ENCODE peak calls at places on chromosomes 5 and 9, in nine cellular contexts. I is cardiac muscle cell; B is body of pancreas; U is H1; Q is mesendoderm; M is CD8-positive, alpha-beta T cell; E is lower lobe of right lung; O is PC-3; L is psoas muscle. Y is an unnamed sample.

GRCh38 chr5:93601433-93602175 is 18.6 kb downstream of the NR2F1 start:
- DNase-seq in I (no peak), B (no peak), U (no peak), Q (no peak), M (no peak), E (no peak), O (no peak), L (no peak), Y (no peak)

GRCh38 chr5:7261049-7261448 is 134.9 kb upstream of the ADCY2 start:
- DNase-seq in I (peak), B (no peak), U (peak), Q (peak), M (no peak), E (no peak), O (peak), L (no peak), Y (no peak)

GRCh38 chr5:153659337-153659736 is 168.9 kb downstream of the GRIA1 start:
- DNase-seq in I (peak), B (no peak), U (no peak), Q (peak), M (no peak), E (no peak), O (no peak), L (no peak), Y (peak)

GRCh38 chr9:74940600-74940999 is 12.1 kb downstream of the C9orf40 start:
- DNase-seq in I (no peak), B (peak), U (no peak), Q (no peak), M (no peak), E (no peak), O (peak), L (no peak), Y (no peak)

GRCh38 chr5:126808619-126809018 is 31.7 kb downstream of the LMNB1 start:
- DNase-seq in I (peak), B (no peak), U (no peak), Q (no peak), M (no peak), E (no peak), O (peak), L (no peak), Y (no peak)

GRCh38 chr5:179986328-179986727 is 78.6 kb upstream of the TBC1D9B start:
- DNase-seq in I (no peak), B (peak), U (no peak), Q (no peak), M (no peak), E (no peak), O (peak), L (no peak), Y (no peak)

GRCh38 chr9:125405938-125406811 is 144.5 kb downstream of the GAPVD1 start:
- DNase-seq in I (no peak), B (no peak), U (no peak), Q (no peak), M (no peak), E (no peak), O (peak), L (no peak), Y (no peak)

GRCh38 chr9:135252980-135253304 is 165.5 kb downstream of the OLFM1 start:
- DNase-seq in I (no peak), B (no peak), U (no peak), Q (peak), M (no peak), E (no peak), O (no peak), L (peak), Y (no peak)

GRCh38 chr9:18638448-18639249 is 164.7 kb downstream of the ADAMTSL1 start:
- DNase-seq in I (no peak), B (no peak), U (no peak), Q (no peak), M (no peak), E (no peak), O (peak), L (no peak), Y (peak)

GRCh38 chr9:108933641-108934322 is at the start of gene ELP1:
- DNase-seq in I (peak), B (peak), U (peak), Q (peak), M (peak), E (peak), O (peak), L (peak), Y (peak)

GRCh38 chr5:6501701-6502100 is 53.0 kb downstream of the UBE2QL1 start:
- DNase-seq in I (no peak), B (no peak), U (no peak), Q (no peak), M (no peak), E (no peak), O (no peak), L (no peak), Y (no peak)

GRCh38 chr9:134112561-134112960 is 23.3 kb upstream of the WDR5 start:
- DNase-seq in I (no peak), B (no peak), U (no peak), Q (no peak), M (no peak), E (no peak), O (no peak), L (no peak), Y (no peak)

GRCh38 chr5:154857091-154857533 is 1.3 kb upstream of the CNOT8 start:
- DNase-seq in I (no peak), B (no peak), U (no peak), Q (peak), M (no peak), E (no peak), O (peak), L (no peak), Y (no peak)

GRCh38 chr5:55540525-55540924 is 5.8 kb upstream of the PLPP1 start:
- DNase-seq in I (no peak), B (no peak), U (no peak), Q (no peak), M (no peak), E (no peak), O (no peak), L (no peak), Y (no peak)
- H3K4me3 ChIP-seq in I (no peak), B (no peak), U (no peak), Q (no peak), M (no peak), E (no peak), O (no peak), L (no peak), Y (no peak)

DNA sequence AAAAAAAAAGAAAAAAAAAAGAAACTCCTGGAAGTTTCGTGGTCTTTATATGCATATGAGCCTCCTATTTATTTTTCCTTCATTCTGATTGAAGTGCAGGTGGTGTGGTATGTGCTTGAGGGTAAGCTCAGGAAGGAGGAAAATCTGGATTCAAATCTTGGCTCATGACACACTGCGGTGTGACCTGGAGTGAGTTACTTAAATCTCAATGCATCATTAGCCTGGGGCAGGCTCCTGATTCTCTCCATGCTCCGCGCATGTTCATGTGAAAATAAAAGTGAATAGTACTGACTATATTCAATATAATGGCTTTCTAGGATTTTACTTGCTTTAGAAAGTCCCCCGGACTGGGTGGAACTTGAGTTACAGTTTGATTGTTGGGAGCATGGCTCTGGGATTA is 35.6 kb downstream of the PTTG1 start:
- DNase-seq in I (no peak), B (no peak), U (no peak), Q (no peak), M (no peak), E (no peak), O (no peak), L (no peak), Y (no peak)
- H3K27ac ChIP-seq in I (no peak), B (no peak), U (no peak), Q (no peak), M (no peak), E (no peak), O (no peak), L (no peak), Y (no peak)

GRCh38 chr9:113153599-113153998 is 2.8 kb downstream of the SLC31A2 start:
- DNase-seq in I (no peak), B (no peak), U (no peak), Q (no peak), M (no peak), E (no peak), O (no peak), L (no peak), Y (no peak)

GRCh38 chr9:113154936-113155335 is 4.1 kb downstream of the SLC31A2 start:
- DNase-seq in I (no peak), B (no peak), U (no peak), Q (no peak), M (no peak), E (no peak), O (no peak), L (no peak), Y (no peak)

GRCh38 chr9:113152699-113153098 is 1.9 kb downstream of the SLC31A2 start:
- DNase-seq in I (no peak), B (no peak), U (no peak), Q (peak), M (no peak), E (no peak), O (peak), L (no peak), Y (no peak)

GRCh38 chr9:113155911-113156559 is 5.2 kb downstream of the SLC31A2 start:
- DNase-seq in I (no peak), B (no peak), U (no peak), Q (no peak), M (no peak), E (no peak), O (no peak), L (no peak), Y (no peak)

GRCh38 chr9:113154471-113154870 is 3.7 kb downstream of the SLC31A2 start:
- DNase-seq in I (no peak), B (peak), U (no peak), Q (no peak), M (no peak), E (no peak), O (peak), L (peak), Y (no peak)
- H3K4me3 ChIP-seq in I (no peak), B (no peak), U (no peak), Q (no peak), M (no peak), E (peak), O (no peak), L (no peak), Y (no peak)

DNA sequence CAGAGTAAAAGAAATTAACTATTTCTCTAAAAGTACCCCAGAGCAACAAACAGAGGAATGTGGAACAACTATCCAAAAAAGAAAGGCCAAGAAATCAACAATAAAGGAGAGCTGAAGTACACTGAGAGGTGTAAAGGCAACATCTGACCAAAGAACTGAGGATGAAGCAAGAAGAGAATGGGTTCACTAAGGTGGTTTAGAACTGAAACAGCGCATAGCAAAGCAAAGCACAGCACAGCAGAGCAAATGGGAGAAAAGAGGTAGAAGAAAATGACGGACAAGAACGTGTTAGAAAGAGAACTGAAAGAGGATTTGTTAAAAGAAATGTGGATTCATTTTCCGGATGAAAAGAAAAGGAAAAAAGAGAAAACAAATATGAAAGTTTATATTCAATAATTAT is 25.8 kb downstream of the RFX3 start:
- DNase-seq in I (no peak), B (no peak), U (no peak), Q (no peak), M (no peak), E (no peak), O (no peak), L (no peak), Y (no peak)
- H3K27ac ChIP-seq in I (no peak), B (no peak), U (no peak), Q (no peak), M (no peak), E (no peak), O (no peak), L (peak), Y (no peak)

DNA sequence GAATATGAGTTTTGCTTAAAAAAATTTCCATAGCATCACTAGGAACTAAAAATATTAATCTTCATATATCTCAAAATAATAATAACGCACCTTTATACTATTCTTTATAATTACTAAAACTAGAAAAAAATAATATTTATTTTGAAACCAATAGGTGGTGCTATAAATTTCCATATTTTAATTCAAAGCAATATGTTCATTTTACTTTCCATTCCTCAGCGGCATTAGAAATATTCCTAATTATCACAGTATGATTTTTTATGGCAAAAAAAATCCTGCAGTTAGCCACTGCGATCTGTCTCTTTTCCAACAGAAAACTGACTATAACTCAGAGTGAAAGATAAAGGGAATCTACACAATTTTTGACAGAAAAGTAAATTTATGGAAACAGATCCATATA is 167.4 kb upstream of the MPDZ start:
- DNase-seq in I (no peak), B (no peak), U (no peak), Q (no peak), M (no peak), E (no peak), O (no peak), L (no peak), Y (no peak)
- H3K4me3 ChIP-seq in I (no peak), B (no peak), U (no peak), Q (no peak), M (no peak), E (no peak), O (no peak), L (peak), Y (no peak)

GRCh38 chr9:33778700-33779351 is 16.5 kb upstream of the PRSS3 start:
- DNase-seq in I (peak), B (peak), U (peak), Q (peak), M (no peak), E (no peak), O (peak), L (no peak), Y (no peak)
- H3K27ac ChIP-seq in I (no peak), B (no peak), U (no peak), Q (no peak), M (no peak), E (no peak), O (peak), L (no peak), Y (no peak)

DNA sequence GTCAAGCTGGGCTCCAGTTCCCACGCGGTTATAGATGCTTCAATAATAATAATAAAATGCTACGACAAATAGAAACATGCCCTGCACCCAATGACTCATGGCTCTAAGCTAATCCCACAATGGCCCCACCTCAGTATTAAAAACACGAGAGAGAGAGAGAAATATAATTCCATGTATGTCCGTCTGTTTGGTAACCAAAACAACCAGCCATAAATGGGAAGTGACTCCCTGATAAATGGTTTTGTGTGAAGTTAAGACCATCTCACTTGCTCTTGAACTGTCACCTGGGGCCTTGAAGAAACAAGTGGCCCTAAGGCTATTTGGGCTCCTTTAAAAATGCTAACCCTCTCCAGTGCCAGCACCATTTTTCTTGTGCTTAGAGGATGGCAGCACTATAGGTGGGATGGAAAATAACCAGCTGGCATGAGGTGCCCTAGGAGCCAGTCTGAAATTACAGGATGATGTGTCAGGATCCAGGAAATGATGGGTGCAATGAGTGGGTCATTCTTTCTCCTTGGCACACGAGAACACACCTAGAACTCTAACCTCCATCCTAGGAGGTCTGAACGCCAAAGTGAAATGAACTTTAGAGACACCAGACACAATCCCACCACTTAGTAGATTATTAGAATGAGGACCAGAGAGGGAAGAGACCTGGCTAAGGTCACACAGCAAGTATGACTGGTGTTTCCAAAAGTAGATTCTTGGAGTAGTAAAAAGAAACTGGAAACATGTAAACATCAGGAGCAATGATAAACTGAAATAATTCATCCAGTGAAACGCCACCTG is 35.7 kb upstream of the ADRB2 start:
- DNase-seq in I (no peak), B (no peak), U (no peak), Q (no peak), M (no peak), E (no peak), O (peak), L (no peak), Y (no peak)
- H3K4me3 ChIP-seq in I (no peak), B (no peak), U (no peak), Q (no peak), M (no peak), E (no peak), O (peak), L (no peak), Y (no peak)

DNA sequence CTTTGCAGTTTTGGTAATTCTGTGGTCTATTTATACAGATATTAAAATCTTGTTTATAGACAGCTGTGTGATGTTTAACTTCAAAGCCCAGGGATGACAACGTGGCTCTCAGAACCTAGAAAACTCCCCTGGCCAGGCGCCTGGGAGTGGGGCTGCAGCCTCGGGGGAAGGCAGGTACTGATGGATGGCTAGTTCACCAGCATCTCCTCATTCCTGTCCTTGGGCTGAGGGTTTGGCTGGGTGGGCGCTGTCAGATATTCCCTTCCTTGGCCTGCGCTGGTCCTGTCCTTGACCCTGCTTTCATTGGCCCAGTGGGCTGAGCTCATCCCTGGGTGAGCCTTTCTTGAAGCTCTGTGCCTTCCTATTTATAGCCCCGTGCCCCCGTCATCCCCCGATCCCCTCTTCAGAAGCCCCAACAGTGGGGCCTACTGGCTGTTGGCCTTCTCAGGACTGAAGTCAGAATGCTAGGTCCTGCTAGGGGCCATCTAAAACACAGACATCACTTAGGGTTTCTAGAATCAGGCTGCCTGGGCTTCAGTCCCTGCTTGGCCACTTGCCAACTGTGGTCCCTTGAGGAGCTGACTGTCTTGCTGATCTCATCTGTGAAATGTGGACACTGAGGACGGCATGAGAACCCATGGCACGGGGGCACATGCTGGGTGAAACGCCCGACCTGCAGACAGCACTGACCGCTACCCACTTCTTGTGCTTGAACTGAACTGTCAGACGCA is 20.9 kb downstream of the SH3GLB2 start:
- DNase-seq in I (peak), B (peak), U (no peak), Q (no peak), M (no peak), E (peak), O (no peak), L (peak), Y (no peak)
- H3K27ac ChIP-seq in I (peak), B (no peak), U (no peak), Q (no peak), M (no peak), E (no peak), O (no peak), L (peak), Y (peak)

Y was measured in AG04450.